ENCODE peak calls at places on chromosomes 12 and 14, in six cellular contexts. C, S, W, O, D and B are unnamed samples. For H3K27me3, the result is how much of the 10 kb centered on the place peaks cover.

GRCh38 chr12:20123465-20123864 is 244.9 kb upstream of the PDE3A start:
- DNase-seq in O (peak), W (no peak), C (no peak), S (no peak), D (no peak), B (no peak)

GRCh38 chr14:96077983-96078686 is 39.0 kb downstream of the C14orf132 start:
- DNase-seq in C (no peak), O (no peak), W (no peak), D (no peak), S (no peak), B (peak)

GRCh38 chr12:71871116-71871515 is 31.6 kb downstream of the TBC1D15 start:
- DNase-seq in C (no peak), S (no peak), W (no peak), O (no peak), D (no peak), B (no peak)

GRCh38 chr14:68733086-68733621 is 59.7 kb downstream of the ZFP36L1 start:
- DNase-seq in W (no peak), D (no peak), O (peak), S (no peak), C (peak), B (no peak)

GRCh38 chr14:96126339-96126770 is 78.3 kb upstream of the BDKRB2 start:
- DNase-seq in D (peak), O (no peak), C (no peak), W (no peak), S (no peak), B (no peak)

GRCh38 chr14:61555056-61555838 is 140.1 kb upstream of the HIF1A start:
- DNase-seq in W (no peak), C (no peak), O (no peak), D (no peak), S (no peak), B (no peak)

GRCh38 chr14:52780893-52781292 is 10.5 kb downstream of the GNPNAT1 start:
- DNase-seq in S (no peak), C (no peak), D (no peak), W (no peak), O (no peak), B (no peak)

GRCh38 chr12:1935700-1936378 is 17.4 kb upstream of the CACNA2D4 start:
- DNase-seq in W (no peak), C (peak), O (no peak), D (no peak), S (peak), B (no peak)

GRCh38 chr14:92486881-92487280 is 26.7 kb upstream of the RIN3 start:
- DNase-seq in D (no peak), S (no peak), W (no peak), C (no peak), O (no peak), B (no peak)

DNA sequence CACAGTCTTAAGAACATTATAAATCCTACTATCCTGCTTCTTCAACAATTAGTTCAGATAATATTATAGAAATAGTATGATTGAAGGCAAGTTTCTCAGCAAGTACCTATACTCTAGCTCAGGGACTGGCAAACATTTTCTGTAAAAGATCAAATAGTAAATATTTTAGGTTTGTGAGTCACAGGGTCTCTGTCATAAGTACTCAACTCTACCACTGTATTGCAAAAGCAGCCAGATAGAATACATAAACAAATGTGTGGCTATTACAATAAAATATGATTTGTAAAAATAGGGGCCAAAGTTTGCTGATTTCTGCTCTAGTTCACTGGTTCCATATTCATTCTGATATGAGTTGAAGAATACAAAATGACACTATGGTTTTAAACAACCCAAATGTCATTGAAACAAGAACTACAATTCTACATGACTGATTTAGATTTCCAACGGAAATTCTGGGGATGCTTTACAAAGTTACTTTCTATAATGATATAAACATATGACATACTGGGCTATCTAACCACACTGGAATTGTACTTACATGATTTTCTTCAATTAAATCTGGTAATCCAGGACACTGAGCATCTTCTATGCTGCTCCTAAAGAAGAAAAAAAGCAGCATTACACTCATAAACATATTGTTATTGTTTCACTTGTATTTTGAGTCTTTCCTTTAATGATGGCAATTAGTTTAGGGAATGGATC is 23.2 kb downstream of the LGALS3 start:
- DNase-seq in S (no peak), W (no peak), C (no peak), O (no peak), D (no peak), B (no peak)
- H3K27ac ChIP-seq in S (no peak), W (no peak), C (no peak), O (no peak), D (no peak), B (no peak)

DNA sequence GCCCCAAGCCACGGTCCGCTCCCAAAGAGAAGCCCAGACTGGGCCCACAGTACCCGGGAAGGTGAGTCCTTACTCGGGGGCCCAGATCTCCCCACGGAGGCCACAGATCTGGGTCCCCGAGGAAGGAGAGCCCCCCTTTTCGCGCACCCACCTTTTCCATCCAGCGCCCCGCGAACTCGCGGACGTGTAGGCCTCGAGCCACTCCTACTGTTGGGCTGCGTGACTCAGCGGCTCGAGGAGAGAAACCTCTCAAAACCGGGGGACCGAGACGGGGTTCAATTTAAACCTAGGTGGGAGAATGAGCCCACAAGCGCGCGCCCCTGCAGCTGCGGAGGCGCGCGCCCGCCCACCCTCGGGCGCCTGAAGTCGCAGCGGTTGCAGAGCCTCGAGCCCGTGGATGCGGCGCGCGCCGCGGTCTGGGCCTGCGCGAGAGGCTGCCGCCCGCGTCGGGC is 6.3 kb downstream of the SIX6 start:
- DNase-seq in S (no peak), O (no peak), C (no peak), D (no peak), W (no peak), B (no peak)
- H3K27me3 ChIP-seq in S (under half), O (under half), C (half or more), D (half or more), W (under half), B (under half)

GRCh38 chr12:106732890-106733289 is 41.6 kb upstream of the RIC8B start:
- DNase-seq in O (peak), S (no peak), D (no peak), C (no peak), W (no peak), B (no peak)
- H3K27ac ChIP-seq in O (no peak), S (no peak), D (no peak), C (no peak), W (no peak), B (no peak)

GRCh38 chr14:64544607-64545312 is 4.2 kb downstream of the HSPA2 start:
- DNase-seq in C (no peak), W (no peak), S (no peak), D (no peak), O (no peak), B (no peak)

GRCh38 chr14:64549016-64549415 is 745 bp upstream of the PPP1R36 start:
- DNase-seq in D (no peak), O (no peak), C (no peak), S (no peak), W (no peak), B (no peak)

GRCh38 chr14:64554551-64554950 is 4.8 kb downstream of the PPP1R36 start:
- DNase-seq in D (no peak), O (no peak), C (no peak), S (no peak), W (no peak), B (no peak)

GRCh38 chr14:64550539-64551333 is 975 bp downstream of the PPP1R36 start:
- DNase-seq in W (no peak), D (no peak), S (no peak), O (no peak), C (no peak), B (no peak)

GRCh38 chr14:64549805-64550538 is at the start of gene PPP1R36:
- DNase-seq in C (no peak), W (no peak), O (peak), D (peak), S (no peak), B (no peak)
- H3K27me3 ChIP-seq in C (under half), W (under half), O (under half), D (under half), S (under half), B (under half)

GRCh38 chr12:31875609-31875964 is 83.6 kb upstream of the RESF1 start:
- DNase-seq in C (no peak), O (no peak), S (no peak), W (no peak), D (no peak), B (no peak)
- H3K27ac ChIP-seq in C (no peak), O (peak), S (no peak), W (no peak), D (peak), B (no peak)

DNA sequence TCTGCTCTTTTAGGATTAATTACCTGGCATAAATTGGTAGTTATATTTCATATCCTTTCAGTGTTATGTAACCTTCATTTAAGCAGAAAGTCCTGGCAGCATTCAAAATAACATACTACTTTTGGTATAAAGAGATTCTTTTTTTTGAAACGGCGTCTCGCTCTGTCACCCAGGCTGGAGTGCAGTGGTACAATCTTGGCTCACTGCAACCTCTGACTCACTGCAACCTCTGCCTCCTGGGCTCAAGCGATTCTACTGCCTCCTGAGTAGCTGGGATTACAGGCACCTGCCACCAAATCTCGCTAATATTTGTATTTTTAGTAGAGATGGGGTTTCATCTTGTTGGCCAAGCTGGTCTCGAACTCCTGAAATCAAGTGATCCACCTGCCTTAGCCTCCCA is 9.2 kb downstream of the KTN1 start:
- DNase-seq in C (peak), D (no peak), S (no peak), O (no peak), W (no peak), B (no peak)
- H3K27me3 ChIP-seq in C (under half), D (under half), S (under half), O (under half), W (under half), B (under half)

GRCh38 chr14:59920378-59920683 is 387 bp downstream of the LRRC9 start:
- DNase-seq in S (no peak), D (no peak), O (no peak), W (no peak), C (no peak), B (no peak)
- H3K27ac ChIP-seq in S (no peak), D (no peak), O (no peak), W (no peak), C (no peak), B (no peak)

GRCh38 chr14:101563352-101563653 is 2.0 kb downstream of the DIO3 start:
- DNase-seq in O (no peak), W (no peak), D (no peak), C (no peak), S (no peak), B (no peak)
- H3K27me3 ChIP-seq in O (under half), W (under half), D (under half), C (half or more), S (under half), B (under half)

GRCh38 chr14:88359500-88359899 is 26.0 kb upstream of the SPATA7 start:
- DNase-seq in S (no peak), D (no peak), W (no peak), O (no peak), C (no peak), B (no peak)

GRCh38 chr14:88363624-88364023 is 21.8 kb upstream of the SPATA7 start:
- DNase-seq in W (no peak), C (no peak), D (no peak), S (no peak), O (no peak), B (no peak)

GRCh38 chr14:88364710-88365413 is 20.6 kb upstream of the SPATA7 start:
- DNase-seq in O (no peak), D (no peak), W (no peak), S (no peak), C (no peak), B (no peak)
- H3K27ac ChIP-seq in O (no peak), D (no peak), W (no peak), S (no peak), C (no peak), B (no peak)